ENCODE peak calls at places on chromosomes 12 and 14, in nine cellular contexts. One of them, this sample, is unnamed.

GRCh38 chr12:90124289-90124688 is 415.7 kb upstream of the ATP2B1 start:
- DNase-seq in A549: peak
- DNase-seq in type B pancreatic cell: no peak
- DNase-seq in neural crest cell: no peak
- DNase-seq in lower lobe of right lung: no peak
- DNase-seq in heart left ventricle: no peak
- DNase-seq in keratinocyte: no peak
- DNase-seq in AG04450: no peak
- DNase-seq in endothelial cell: no peak
- DNase-seq in this sample: no peak

GRCh38 chr14:54226103-54226502 is 170.7 kb upstream of the CDKN3 start:
- DNase-seq in A549: no peak
- DNase-seq in type B pancreatic cell: no peak
- DNase-seq in neural crest cell: no peak
- DNase-seq in lower lobe of right lung: no peak
- DNase-seq in heart left ventricle: no peak
- DNase-seq in keratinocyte: no peak
- DNase-seq in AG04450: no peak
- DNase-seq in endothelial cell: no peak
- DNase-seq in this sample: no peak

GRCh38 chr12:25496098-25496587 is 56.9 kb downstream of the LMNTD1 start:
- DNase-seq in A549: no peak
- DNase-seq in type B pancreatic cell: no peak
- DNase-seq in neural crest cell: no peak
- DNase-seq in lower lobe of right lung: no peak
- DNase-seq in heart left ventricle: no peak
- DNase-seq in keratinocyte: no peak
- DNase-seq in AG04450: no peak
- DNase-seq in endothelial cell: no peak
- DNase-seq in this sample: no peak

GRCh38 chr12:56206373-56207166 is 15.2 kb downstream of the RNF41 start:
- DNase-seq in A549: peak
- DNase-seq in type B pancreatic cell: no peak
- DNase-seq in neural crest cell: peak
- DNase-seq in lower lobe of right lung: no peak
- DNase-seq in heart left ventricle: peak
- DNase-seq in keratinocyte: no peak
- DNase-seq in AG04450: no peak
- DNase-seq in endothelial cell: peak
- DNase-seq in this sample: peak

GRCh38 chr12:82959821-82960220 is 273.1 kb downstream of the TMTC2 start:
- DNase-seq in A549: no peak
- DNase-seq in type B pancreatic cell: no peak
- DNase-seq in neural crest cell: no peak
- DNase-seq in lower lobe of right lung: no peak
- DNase-seq in heart left ventricle: no peak
- DNase-seq in keratinocyte: no peak
- DNase-seq in AG04450: no peak
- DNase-seq in endothelial cell: no peak
- DNase-seq in this sample: no peak

GRCh38 chr14:90626550-90626949 is 189.7 kb downstream of the TTC7B start:
- DNase-seq in A549: no peak
- DNase-seq in type B pancreatic cell: no peak
- DNase-seq in neural crest cell: no peak
- DNase-seq in lower lobe of right lung: no peak
- DNase-seq in heart left ventricle: no peak
- DNase-seq in keratinocyte: no peak
- DNase-seq in AG04450: no peak
- DNase-seq in endothelial cell: no peak
- DNase-seq in this sample: no peak

GRCh38 chr12:117167769-117168168 is 22.5 kb downstream of the FBXO21 start:
- DNase-seq in A549: no peak
- DNase-seq in type B pancreatic cell: no peak
- DNase-seq in neural crest cell: no peak
- DNase-seq in lower lobe of right lung: no peak
- DNase-seq in heart left ventricle: no peak
- DNase-seq in keratinocyte: no peak
- DNase-seq in AG04450: no peak
- DNase-seq in endothelial cell: no peak
- DNase-seq in this sample: no peak

GRCh38 chr14:20503905-20504304 is 1.4 kb upstream of the RNASE10 start:
- DNase-seq in A549: no peak
- DNase-seq in type B pancreatic cell: no peak
- DNase-seq in neural crest cell: no peak
- DNase-seq in lower lobe of right lung: no peak
- DNase-seq in heart left ventricle: no peak
- DNase-seq in keratinocyte: no peak
- DNase-seq in AG04450: no peak
- DNase-seq in endothelial cell: peak
- DNase-seq in this sample: no peak

GRCh38 chr14:77064535-77065178 is 33.4 kb upstream of the CIPC start:
- DNase-seq in A549: no peak
- DNase-seq in type B pancreatic cell: no peak
- DNase-seq in neural crest cell: no peak
- DNase-seq in lower lobe of right lung: no peak
- DNase-seq in heart left ventricle: no peak
- DNase-seq in keratinocyte: no peak
- DNase-seq in AG04450: no peak
- DNase-seq in endothelial cell: no peak
- DNase-seq in this sample: no peak

GRCh38 chr14:93619176-93619793 is 169.0 kb downstream of the PRIMA1 start:
- DNase-seq in A549: peak
- DNase-seq in type B pancreatic cell: no peak
- DNase-seq in neural crest cell: peak
- DNase-seq in lower lobe of right lung: no peak
- DNase-seq in heart left ventricle: no peak
- DNase-seq in keratinocyte: no peak
- DNase-seq in AG04450: no peak
- DNase-seq in endothelial cell: peak
- DNase-seq in this sample: peak

GRCh38 chr14:61661471-61661988 is 33.8 kb upstream of the HIF1A start:
- DNase-seq in A549: no peak
- DNase-seq in type B pancreatic cell: no peak
- DNase-seq in neural crest cell: no peak
- DNase-seq in lower lobe of right lung: no peak
- DNase-seq in heart left ventricle: no peak
- DNase-seq in keratinocyte: no peak
- DNase-seq in AG04450: no peak
- DNase-seq in endothelial cell: no peak
- DNase-seq in this sample: no peak

GRCh38 chr12:16454481-16454880 is 107.0 kb downstream of the MGST1 start:
- DNase-seq in A549: no peak
- DNase-seq in type B pancreatic cell: no peak
- DNase-seq in neural crest cell: no peak
- DNase-seq in lower lobe of right lung: no peak
- DNase-seq in heart left ventricle: no peak
- DNase-seq in keratinocyte: no peak
- DNase-seq in AG04450: no peak
- DNase-seq in endothelial cell: no peak
- DNase-seq in this sample: no peak

GRCh38 chr14:103858063-103858820 is 10.9 kb upstream of the PPP1R13B start:
- DNase-seq in A549: no peak
- DNase-seq in type B pancreatic cell: no peak
- DNase-seq in neural crest cell: no peak
- DNase-seq in lower lobe of right lung: peak
- DNase-seq in heart left ventricle: no peak
- DNase-seq in keratinocyte: no peak
- DNase-seq in AG04450: no peak
- DNase-seq in endothelial cell: no peak
- DNase-seq in this sample: no peak

GRCh38 chr12:129696405-129696804 is 207.4 kb downstream of the TMEM132D start:
- DNase-seq in A549: no peak
- DNase-seq in type B pancreatic cell: no peak
- DNase-seq in neural crest cell: no peak
- DNase-seq in lower lobe of right lung: no peak
- DNase-seq in heart left ventricle: no peak
- DNase-seq in keratinocyte: no peak
- DNase-seq in AG04450: no peak
- DNase-seq in endothelial cell: no peak
- DNase-seq in this sample: no peak

GRCh38 chr12:62703011-62703380 is 232.0 kb downstream of the PPM1H start:
- DNase-seq in A549: no peak
- DNase-seq in type B pancreatic cell: no peak
- DNase-seq in neural crest cell: no peak
- DNase-seq in lower lobe of right lung: no peak
- DNase-seq in heart left ventricle: no peak
- DNase-seq in keratinocyte: no peak
- DNase-seq in AG04450: no peak
- DNase-seq in endothelial cell: no peak
- DNase-seq in this sample: no peak

GRCh38 chr12:59803735-59804134 is 207.9 kb downstream of the SLC16A7 start:
- DNase-seq in A549: no peak
- DNase-seq in type B pancreatic cell: no peak
- DNase-seq in neural crest cell: no peak
- DNase-seq in lower lobe of right lung: no peak
- DNase-seq in heart left ventricle: no peak
- DNase-seq in keratinocyte: no peak
- DNase-seq in AG04450: no peak
- DNase-seq in endothelial cell: no peak
- DNase-seq in this sample: no peak

GRCh38 chr12:57470286-57470969 is 9.2 kb downstream of the ARHGAP9 start:
- DNase-seq in A549: no peak
- DNase-seq in type B pancreatic cell: no peak
- DNase-seq in neural crest cell: no peak
- DNase-seq in lower lobe of right lung: no peak
- DNase-seq in heart left ventricle: no peak
- DNase-seq in keratinocyte: no peak
- DNase-seq in AG04450: no peak
- DNase-seq in endothelial cell: no peak
- DNase-seq in this sample: no peak

GRCh38 chr12:124453419-124454351 is 113.7 kb downstream of the NCOR2 start:
- DNase-seq in A549: peak
- DNase-seq in type B pancreatic cell: no peak
- DNase-seq in neural crest cell: no peak
- DNase-seq in lower lobe of right lung: peak
- DNase-seq in heart left ventricle: peak
- DNase-seq in keratinocyte: no peak
- DNase-seq in AG04450: no peak
- DNase-seq in endothelial cell: no peak
- DNase-seq in this sample: peak

GRCh38 chr12:116067892-116068291 is 209.6 kb downstream of the MED13L start:
- DNase-seq in A549: no peak
- DNase-seq in type B pancreatic cell: no peak
- DNase-seq in neural crest cell: no peak
- DNase-seq in lower lobe of right lung: no peak
- DNase-seq in heart left ventricle: no peak
- DNase-seq in keratinocyte: no peak
- DNase-seq in AG04450: no peak
- DNase-seq in endothelial cell: no peak
- DNase-seq in this sample: no peak

DNA sequence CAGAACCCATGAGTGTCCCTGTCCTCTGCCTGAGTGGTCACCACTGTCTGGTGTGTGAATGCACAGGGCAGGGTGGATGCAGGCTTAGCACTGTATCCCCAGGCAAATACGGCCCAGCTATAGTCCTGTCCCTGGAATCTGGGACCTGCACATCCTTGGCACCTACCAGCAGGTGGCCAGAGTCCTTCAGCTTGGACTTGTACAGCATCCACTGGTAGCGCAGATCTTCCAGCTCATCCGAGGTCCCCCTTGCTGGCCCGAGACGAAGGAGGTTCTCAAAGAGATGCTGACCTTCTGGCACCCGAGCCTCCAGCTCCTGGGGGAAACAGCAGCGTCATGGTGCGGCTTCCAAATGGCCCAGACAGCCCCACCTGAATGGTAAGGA is 83.4 kb downstream of the SYNE3 start:
- DNase-seq in A549: no peak
- DNase-seq in type B pancreatic cell: no peak
- DNase-seq in neural crest cell: no peak
- DNase-seq in lower lobe of right lung: no peak
- DNase-seq in heart left ventricle: no peak
- DNase-seq in keratinocyte: no peak
- DNase-seq in AG04450: no peak
- DNase-seq in endothelial cell: no peak
- DNase-seq in this sample: no peak
- TF ChIP-seq CTCF in A549: no peak
- TF ChIP-seq CTCF in type B pancreatic cell: no peak
- TF ChIP-seq CTCF in neural crest cell: no peak
- TF ChIP-seq CTCF in lower lobe of right lung: no peak
- TF ChIP-seq CTCF in heart left ventricle: no peak
- TF ChIP-seq CTCF in keratinocyte: no peak
- TF ChIP-seq CTCF in AG04450: no peak
- TF ChIP-seq CTCF in endothelial cell: peak
- TF ChIP-seq CTCF in this sample: no peak

DNA sequence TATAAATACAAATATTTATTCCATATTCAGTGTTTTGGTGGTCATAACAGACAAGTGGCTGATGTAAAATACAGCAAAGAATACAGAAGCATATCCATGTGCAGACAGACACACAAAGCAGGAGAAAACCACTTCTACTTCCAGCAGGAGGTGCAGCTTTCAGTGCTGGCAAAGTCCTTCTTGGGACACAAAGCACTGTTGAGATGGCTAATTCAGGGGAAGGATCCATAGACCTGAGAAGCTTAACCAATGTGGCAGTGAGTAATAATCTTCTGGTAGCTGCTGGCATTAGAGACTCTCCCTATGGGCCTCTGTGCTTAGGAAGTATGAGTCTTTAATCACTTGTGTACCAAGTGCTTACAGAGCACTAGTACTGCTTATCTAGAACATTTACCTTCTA is 26.8 kb downstream of the AMN1 start:
- DNase-seq in A549: peak
- DNase-seq in type B pancreatic cell: no peak
- DNase-seq in neural crest cell: no peak
- DNase-seq in lower lobe of right lung: no peak
- DNase-seq in heart left ventricle: no peak
- DNase-seq in keratinocyte: no peak
- DNase-seq in AG04450: no peak
- DNase-seq in endothelial cell: no peak
- DNase-seq in this sample: no peak
- TF ChIP-seq CTCF in A549: peak
- TF ChIP-seq CTCF in type B pancreatic cell: no peak
- TF ChIP-seq CTCF in neural crest cell: no peak
- TF ChIP-seq CTCF in lower lobe of right lung: peak
- TF ChIP-seq CTCF in heart left ventricle: no peak
- TF ChIP-seq CTCF in keratinocyte: peak
- TF ChIP-seq CTCF in AG04450: peak
- TF ChIP-seq CTCF in endothelial cell: no peak
- TF ChIP-seq CTCF in this sample: no peak

GRCh38 chr14:34067587-34067986 is 116.7 kb upstream of the EGLN3 start:
- DNase-seq in A549: no peak
- DNase-seq in type B pancreatic cell: no peak
- DNase-seq in neural crest cell: no peak
- DNase-seq in lower lobe of right lung: no peak
- DNase-seq in heart left ventricle: no peak
- DNase-seq in keratinocyte: no peak
- DNase-seq in AG04450: no peak
- DNase-seq in endothelial cell: no peak
- DNase-seq in this sample: no peak
- TF ChIP-seq CTCF in A549: no peak
- TF ChIP-seq CTCF in type B pancreatic cell: no peak
- TF ChIP-seq CTCF in neural crest cell: no peak
- TF ChIP-seq CTCF in lower lobe of right lung: no peak
- TF ChIP-seq CTCF in heart left ventricle: no peak
- TF ChIP-seq CTCF in keratinocyte: no peak
- TF ChIP-seq CTCF in AG04450: no peak
- TF ChIP-seq CTCF in endothelial cell: no peak
- TF ChIP-seq CTCF in this sample: no peak

DNA sequence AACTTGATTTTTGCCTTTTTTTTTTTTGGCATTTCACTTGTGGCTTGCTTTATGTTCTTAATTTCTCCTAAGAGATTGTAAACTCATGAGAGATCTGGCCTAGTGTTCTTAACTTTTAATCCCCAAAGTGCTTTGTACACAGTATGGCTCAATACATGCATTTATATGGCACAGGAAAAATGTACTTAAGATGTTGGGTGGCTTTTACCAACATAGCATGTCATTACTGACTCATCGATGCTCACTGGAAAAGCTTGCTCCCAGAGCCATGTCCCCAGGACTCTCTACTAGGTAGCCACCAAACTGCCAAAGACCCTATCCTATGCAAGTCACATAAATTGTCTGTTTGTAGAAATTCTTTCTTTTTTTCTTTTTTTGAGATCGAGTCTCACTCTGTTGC is 13.1 kb upstream of the SMCO3 start:
- DNase-seq in A549: no peak
- DNase-seq in type B pancreatic cell: no peak
- DNase-seq in neural crest cell: no peak
- DNase-seq in lower lobe of right lung: no peak
- DNase-seq in heart left ventricle: no peak
- DNase-seq in keratinocyte: no peak
- DNase-seq in AG04450: no peak
- DNase-seq in endothelial cell: no peak
- DNase-seq in this sample: no peak
- TF ChIP-seq CTCF in A549: no peak
- TF ChIP-seq CTCF in type B pancreatic cell: no peak
- TF ChIP-seq CTCF in neural crest cell: no peak
- TF ChIP-seq CTCF in lower lobe of right lung: no peak
- TF ChIP-seq CTCF in heart left ventricle: no peak
- TF ChIP-seq CTCF in keratinocyte: no peak
- TF ChIP-seq CTCF in AG04450: no peak
- TF ChIP-seq CTCF in endothelial cell: no peak
- TF ChIP-seq CTCF in this sample: no peak

This sample was measured in Peyer's patch.